ENCODE peak calls at places on chromosomes 11 and 22, in eight cellular contexts. L is heart left ventricle, U is lung, J is A549, Q is sigmoid colon, K is uterus, D is IMR-90, H is breast epithelium. S is an unnamed sample.

GRCh38 chr22:28815101-28815500 is 14.7 kb upstream of the XBP1 start:
- DNase-seq in L (no peak), U (no peak), J (no peak), Q (no peak), K (no peak), D (no peak), H (no peak), S (no peak)

GRCh38 chr11:116275634-116276033 is 497.2 kb downstream of the BUD13 start:
- DNase-seq in L (no peak), U (no peak), J (peak; percentile 10), Q (no peak), K (no peak), D (no peak), H (no peak), S (no peak)

GRCh38 chr11:115383431-115383830 is 120.8 kb downstream of the CADM1 start:
- DNase-seq in L (no peak), U (no peak), J (no peak), Q (no peak), K (no peak), D (peak; percentile 52), H (no peak), S (no peak)

GRCh38 chr11:126747315-126747714 is 253.3 kb downstream of the KIRREL3 start:
- DNase-seq in L (no peak), U (no peak), J (no peak), Q (no peak), K (no peak), D (no peak), H (no peak), S (no peak)

GRCh38 chr11:79129702-79130101 is 311.1 kb downstream of the TENM4 start:
- DNase-seq in L (no peak), U (no peak), J (no peak), Q (no peak), K (no peak), D (no peak), H (no peak), S (no peak)

GRCh38 chr11:34364102-34364501 is 6.3 kb upstream of the ABTB2 start:
- DNase-seq in L (no peak), U (no peak), J (no peak), Q (no peak), K (no peak), D (no peak), H (no peak), S (no peak)

GRCh38 chr11:3155216-3155615 is 9.9 kb downstream of the OSBPL5 start:
- DNase-seq in L (no peak), U (no peak), J (no peak), Q (no peak), K (no peak), D (no peak), H (no peak), S (no peak)

GRCh38 chr11:103844327-103845215 is 191.9 kb upstream of the DDI1 start:
- DNase-seq in L (no peak), U (no peak), J (no peak), Q (no peak), K (no peak), D (no peak), H (no peak), S (no peak)

GRCh38 chr22:24805790-24806662 is at the start of gene SGSM1:
- DNase-seq in L (peak; percentile 82), U (peak; percentile 68), J (peak; percentile 66), Q (peak; percentile 87), K (peak; percentile 54), D (peak; percentile 27), H (peak; percentile 73), S (peak; percentile 21)

GRCh38 chr22:38135133-38135706 is 24.7 kb upstream of the BAIAP2L2 start:
- DNase-seq in L (no peak), U (no peak), J (peak; percentile 48), Q (peak; percentile 37), K (peak; percentile 11), D (peak; percentile 90), H (no peak), S (no peak)

GRCh38 chr11:75421035-75421602 is 11.9 kb downstream of the KLHL35 start:
- DNase-seq in L (no peak), U (no peak), J (no peak), Q (no peak), K (no peak), D (no peak), H (no peak), S (no peak)

GRCh38 chr11:75386912-75387311 is 12.4 kb upstream of the RPS3 start:
- DNase-seq in L (no peak), U (no peak), J (no peak), Q (peak; percentile 26), K (no peak), D (no peak), H (no peak), S (no peak)

GRCh38 chr11:68773521-68774187 is 22.3 kb upstream of the TESMIN start:
- DNase-seq in L (peak; percentile 23), U (no peak), J (no peak), Q (no peak), K (no peak), D (peak; percentile 85), H (no peak), S (no peak)

GRCh38 chr22:41360126-41360525 is 21.6 kb upstream of the TEF start:
- DNase-seq in L (no peak), U (no peak), J (no peak), Q (no peak), K (no peak), D (no peak), H (no peak), S (no peak)

GRCh38 chr11:78800089-78800690 is 225.5 kb upstream of the NARS2 start:
- DNase-seq in L (no peak), U (no peak), J (no peak), Q (no peak), K (no peak), D (no peak), H (no peak), S (no peak)

GRCh38 chr22:39383841-39384625 is 15.5 kb upstream of the TAB1 start:
- DNase-seq in L (no peak), U (no peak), J (no peak), Q (no peak), K (no peak), D (peak; percentile 46), H (no peak), S (no peak)

GRCh38 chr11:1129666-1130160 is 28.0 kb upstream of the MUC5AC start:
- DNase-seq in L (no peak), U (no peak), J (no peak), Q (peak; percentile 60), K (no peak), D (no peak), H (no peak), S (no peak)

GRCh38 chr11:119323532-119324033 is 6.7 kb upstream of the MCAM start:
- DNase-seq in L (peak; percentile 62), U (peak; percentile 79), J (no peak), Q (peak; percentile 91), K (peak; percentile 79), D (peak; percentile 66), H (no peak), S (peak; percentile 89)

GRCh38 chr11:119324124-119324665 is 7.3 kb upstream of the MCAM start:
- DNase-seq in L (no peak), U (no peak), J (no peak), Q (no peak), K (no peak), D (no peak), H (no peak), S (no peak)

GRCh38 chr11:119322921-119323531 is 6.1 kb upstream of the MCAM start:
- DNase-seq in L (no peak), U (no peak), J (no peak), Q (no peak), K (no peak), D (no peak), H (no peak), S (peak; percentile 61)

GRCh38 chr11:119320593-119321524 is 3.9 kb upstream of the MCAM start:
- DNase-seq in L (peak; percentile 84), U (peak; percentile 39), J (no peak), Q (peak; percentile 92), K (peak; percentile 72), D (peak; percentile 65), H (no peak), S (no peak)

DNA sequence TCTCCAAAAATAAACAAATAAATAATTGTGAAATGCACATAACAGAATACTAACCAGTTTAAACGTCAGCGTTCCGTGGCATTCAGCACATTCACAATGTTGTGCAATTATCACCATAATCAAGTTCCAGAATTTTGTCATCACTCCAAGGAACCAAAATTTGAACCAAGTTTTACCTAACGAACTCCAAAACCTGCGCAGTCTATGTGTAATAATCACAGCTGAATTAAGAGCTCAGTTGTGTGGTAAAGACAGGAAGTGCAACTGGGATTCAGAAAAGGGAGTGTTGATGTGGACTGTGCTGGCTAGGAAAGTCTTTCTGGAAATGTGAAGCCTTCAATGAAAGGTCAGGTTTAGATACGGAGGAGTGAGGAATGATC is 5.4 kb upstream of the MCAM start:
- DNase-seq in L (no peak), U (no peak), J (no peak), Q (no peak), K (no peak), D (no peak), H (no peak), S (peak; percentile 9)
- TF ChIP-seq CTCF in L (no peak), U (no peak), J (no peak), Q (no peak), K (peak; percentile 14), D (no peak), H (no peak), S (no peak)

DNA sequence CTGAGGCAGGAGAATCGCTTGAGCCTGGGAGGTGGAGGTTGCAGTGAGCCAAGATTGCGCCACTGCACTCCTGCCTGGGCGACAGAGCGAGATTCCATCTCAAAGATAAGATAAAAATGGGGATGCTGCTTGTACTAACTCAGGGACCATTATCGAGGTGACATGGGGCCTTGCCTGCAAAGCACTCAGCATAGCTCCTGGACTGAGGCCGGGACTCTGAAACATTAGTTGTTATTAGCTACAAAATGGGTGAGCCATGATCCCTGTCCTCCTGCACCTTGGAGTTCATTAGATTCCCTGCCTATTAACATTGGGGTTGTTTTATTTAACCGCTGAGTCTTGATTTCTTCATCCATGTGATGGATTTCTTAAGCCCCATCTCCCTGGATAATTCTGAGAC is 5.1 kb downstream of the PPP2R5B start:
- DNase-seq in L (no peak), U (no peak), J (no peak), Q (no peak), K (no peak), D (no peak), H (no peak), S (no peak)
- H3K9me3 ChIP-seq in L (no peaks in the 10 kb centered on the region), U (no peaks in the 10 kb centered on the region), J (no peaks in the 10 kb centered on the region), Q (no peaks in the 10 kb centered on the region), K (no peaks in the 10 kb centered on the region), D (no peaks in the 10 kb centered on the region), H (no peaks in the 10 kb centered on the region), S (no peaks in the 10 kb centered on the region)

GRCh38 chr22:30318773-30319419 is 7.8 kb downstream of the TBC1D10A start:
- DNase-seq in L (no peak), U (no peak), J (no peak), Q (no peak), K (no peak), D (no peak), H (no peak), S (no peak)
- TF ChIP-seq CTCF in L (no peak), U (no peak), J (no peak), Q (no peak), K (no peak), D (no peak), H (no peak), S (no peak)

DNA sequence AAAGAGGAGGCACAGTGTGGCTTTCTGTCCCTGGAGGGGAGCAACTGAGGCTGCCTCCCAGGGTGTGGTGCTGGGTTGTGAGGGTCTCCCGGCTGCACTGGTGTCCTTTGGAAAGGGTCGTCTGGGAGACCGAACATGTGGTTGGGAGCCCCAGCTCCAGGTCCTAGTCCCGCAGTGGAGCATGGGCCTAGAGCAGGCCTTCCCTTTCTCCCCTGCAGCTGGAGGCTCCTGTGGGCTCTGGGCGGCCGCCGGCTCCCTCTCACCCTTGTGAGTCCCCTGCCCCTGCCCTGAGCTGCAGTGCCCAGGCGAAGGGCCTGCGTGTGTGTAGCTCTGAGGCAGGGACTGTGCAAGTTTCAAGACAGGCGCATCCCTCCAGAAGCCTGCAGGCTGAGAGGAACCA is 1492.7 kb downstream of the BRD1 start:
- DNase-seq in L (no peak), U (no peak), J (no peak), Q (peak; percentile 49), K (no peak), D (no peak), H (no peak), S (no peak)
- H3K9me3 ChIP-seq in L (peaks cover 5% of the 10 kb centered on the region), U (no peaks in the 10 kb centered on the region), J (no peaks in the 10 kb centered on the region), Q (no peaks in the 10 kb centered on the region), K (no peaks in the 10 kb centered on the region), D (peaks cover 85% of the 10 kb centered on the region), H (no peaks in the 10 kb centered on the region), S (no peaks in the 10 kb centered on the region)

S was measured in ascending aorta.